ENCODE peak calls at places on chromosomes 13 and 19, in ten cellular contexts. One of them, this sample, is unnamed.

GRCh38 chr19:6671960-6672359 is 2.0 kb upstream of the TNFSF14 start:
- DNase-seq in AG04449: no peak
- DNase-seq in stimulated activated CD8-positive, alpha-beta memory T cell treated with anti-CD3 and anti-CD28 coated beads, Interleukin-4, amount 100 ng/mL, for 1 hour: no peak
- DNase-seq in CD4-positive, alpha-beta T cell: no peak
- DNase-seq in activated CD4-positive, CD25-positive, alpha-beta regulatory T cell: no peak
- DNase-seq in substantia nigra: no peak
- DNase-seq in fibroblast of gingiva: no peak
- DNase-seq in RWPE1: no peak
- DNase-seq in HFFc6: no peak
- DNase-seq in activated T-helper 1 cell treated with Interleukin-2 at 50 U/mL for 16 hours: no peak
- DNase-seq in this sample: no peak

GRCh38 chr19:2923510-2923909 is 21.3 kb downstream of the ZNF77 start:
- DNase-seq in AG04449: no peak
- DNase-seq in stimulated activated CD8-positive, alpha-beta memory T cell treated with anti-CD3 and anti-CD28 coated beads, Interleukin-4, amount 100 ng/mL, for 1 hour: no peak
- DNase-seq in CD4-positive, alpha-beta T cell: no peak
- DNase-seq in activated CD4-positive, CD25-positive, alpha-beta regulatory T cell: no peak
- DNase-seq in substantia nigra: no peak
- DNase-seq in fibroblast of gingiva: peak; percentile 99
- DNase-seq in RWPE1: peak; percentile 50
- DNase-seq in HFFc6: peak; percentile 25
- DNase-seq in activated T-helper 1 cell treated with Interleukin-2 at 50 U/mL for 16 hours: no peak
- DNase-seq in this sample: no peak

GRCh38 chr13:112903606-112904195 is 65.3 kb upstream of the MCF2L start:
- DNase-seq in AG04449: no peak
- DNase-seq in stimulated activated CD8-positive, alpha-beta memory T cell treated with anti-CD3 and anti-CD28 coated beads, Interleukin-4, amount 100 ng/mL, for 1 hour: no peak
- DNase-seq in CD4-positive, alpha-beta T cell: no peak
- DNase-seq in activated CD4-positive, CD25-positive, alpha-beta regulatory T cell: no peak
- DNase-seq in substantia nigra: no peak
- DNase-seq in fibroblast of gingiva: no peak
- DNase-seq in RWPE1: no peak
- DNase-seq in HFFc6: no peak
- DNase-seq in activated T-helper 1 cell treated with Interleukin-2 at 50 U/mL for 16 hours: no peak
- DNase-seq in this sample: no peak

GRCh38 chr19:41263042-41263849 is 926 bp upstream of the HNRNPUL1 start:
- DNase-seq in AG04449: peak; percentile 16
- DNase-seq in stimulated activated CD8-positive, alpha-beta memory T cell treated with anti-CD3 and anti-CD28 coated beads, Interleukin-4, amount 100 ng/mL, for 1 hour: peak; percentile 28
- DNase-seq in CD4-positive, alpha-beta T cell: peak; percentile 81
- DNase-seq in activated CD4-positive, CD25-positive, alpha-beta regulatory T cell: peak; percentile 50
- DNase-seq in substantia nigra: peak; percentile 60
- DNase-seq in fibroblast of gingiva: peak; percentile 73
- DNase-seq in RWPE1: peak; percentile 31
- DNase-seq in HFFc6: peak; percentile 82
- DNase-seq in activated T-helper 1 cell treated with Interleukin-2 at 50 U/mL for 16 hours: peak; percentile 70
- DNase-seq in this sample: peak; percentile 79

GRCh38 chr19:4067396-4068057 is 828 bp upstream of the ZBTB7A start:
- DNase-seq in AG04449: no peak
- DNase-seq in stimulated activated CD8-positive, alpha-beta memory T cell treated with anti-CD3 and anti-CD28 coated beads, Interleukin-4, amount 100 ng/mL, for 1 hour: no peak
- DNase-seq in CD4-positive, alpha-beta T cell: peak; percentile 64
- DNase-seq in activated CD4-positive, CD25-positive, alpha-beta regulatory T cell: no peak
- DNase-seq in substantia nigra: no peak
- DNase-seq in fibroblast of gingiva: no peak
- DNase-seq in RWPE1: no peak
- DNase-seq in HFFc6: no peak
- DNase-seq in activated T-helper 1 cell treated with Interleukin-2 at 50 U/mL for 16 hours: no peak
- DNase-seq in this sample: no peak

GRCh38 chr19:6060600-6061391 is 49.5 kb downstream of the RFX2 start:
- DNase-seq in AG04449: no peak
- DNase-seq in stimulated activated CD8-positive, alpha-beta memory T cell treated with anti-CD3 and anti-CD28 coated beads, Interleukin-4, amount 100 ng/mL, for 1 hour: no peak
- DNase-seq in CD4-positive, alpha-beta T cell: peak; percentile 56
- DNase-seq in activated CD4-positive, CD25-positive, alpha-beta regulatory T cell: peak; percentile 37
- DNase-seq in substantia nigra: no peak
- DNase-seq in fibroblast of gingiva: no peak
- DNase-seq in RWPE1: peak; percentile 89
- DNase-seq in HFFc6: peak; percentile 34
- DNase-seq in activated T-helper 1 cell treated with Interleukin-2 at 50 U/mL for 16 hours: peak; percentile 30
- DNase-seq in this sample: no peak

GRCh38 chr19:24159707-24160106 is 72.7 kb downstream of the ZNF254 start:
- DNase-seq in AG04449: no peak
- DNase-seq in stimulated activated CD8-positive, alpha-beta memory T cell treated with anti-CD3 and anti-CD28 coated beads, Interleukin-4, amount 100 ng/mL, for 1 hour: no peak
- DNase-seq in CD4-positive, alpha-beta T cell: no peak
- DNase-seq in activated CD4-positive, CD25-positive, alpha-beta regulatory T cell: no peak
- DNase-seq in substantia nigra: no peak
- DNase-seq in fibroblast of gingiva: no peak
- DNase-seq in RWPE1: peak; percentile 6
- DNase-seq in HFFc6: no peak
- DNase-seq in activated T-helper 1 cell treated with Interleukin-2 at 50 U/mL for 16 hours: no peak
- DNase-seq in this sample: no peak

GRCh38 chr19:1361601-1362384 is 21.9 kb upstream of the NDUFS7 start:
- DNase-seq in AG04449: no peak
- DNase-seq in stimulated activated CD8-positive, alpha-beta memory T cell treated with anti-CD3 and anti-CD28 coated beads, Interleukin-4, amount 100 ng/mL, for 1 hour: no peak
- DNase-seq in CD4-positive, alpha-beta T cell: no peak
- DNase-seq in activated CD4-positive, CD25-positive, alpha-beta regulatory T cell: no peak
- DNase-seq in substantia nigra: no peak
- DNase-seq in fibroblast of gingiva: peak; percentile 72
- DNase-seq in RWPE1: no peak
- DNase-seq in HFFc6: peak; percentile 57
- DNase-seq in activated T-helper 1 cell treated with Interleukin-2 at 50 U/mL for 16 hours: no peak
- DNase-seq in this sample: no peak

GRCh38 chr13:63436288-63436687 is 2020.6 kb upstream of the PCDH20 start:
- DNase-seq in AG04449: no peak
- DNase-seq in stimulated activated CD8-positive, alpha-beta memory T cell treated with anti-CD3 and anti-CD28 coated beads, Interleukin-4, amount 100 ng/mL, for 1 hour: no peak
- DNase-seq in CD4-positive, alpha-beta T cell: no peak
- DNase-seq in activated CD4-positive, CD25-positive, alpha-beta regulatory T cell: no peak
- DNase-seq in substantia nigra: no peak
- DNase-seq in fibroblast of gingiva: no peak
- DNase-seq in RWPE1: no peak
- DNase-seq in HFFc6: no peak
- DNase-seq in activated T-helper 1 cell treated with Interleukin-2 at 50 U/mL for 16 hours: no peak
- DNase-seq in this sample: no peak

GRCh38 chr19:57648336-57649003 is 15.5 kb downstream of the ZNF211 start:
- DNase-seq in AG04449: no peak
- DNase-seq in stimulated activated CD8-positive, alpha-beta memory T cell treated with anti-CD3 and anti-CD28 coated beads, Interleukin-4, amount 100 ng/mL, for 1 hour: no peak
- DNase-seq in CD4-positive, alpha-beta T cell: no peak
- DNase-seq in activated CD4-positive, CD25-positive, alpha-beta regulatory T cell: no peak
- DNase-seq in substantia nigra: no peak
- DNase-seq in fibroblast of gingiva: no peak
- DNase-seq in RWPE1: no peak
- DNase-seq in HFFc6: no peak
- DNase-seq in activated T-helper 1 cell treated with Interleukin-2 at 50 U/mL for 16 hours: no peak
- DNase-seq in this sample: no peak

GRCh38 chr13:74868044-74868443 is 613.9 kb downstream of the TBC1D4 start:
- DNase-seq in AG04449: no peak
- DNase-seq in stimulated activated CD8-positive, alpha-beta memory T cell treated with anti-CD3 and anti-CD28 coated beads, Interleukin-4, amount 100 ng/mL, for 1 hour: no peak
- DNase-seq in CD4-positive, alpha-beta T cell: no peak
- DNase-seq in activated CD4-positive, CD25-positive, alpha-beta regulatory T cell: no peak
- DNase-seq in substantia nigra: no peak
- DNase-seq in fibroblast of gingiva: no peak
- DNase-seq in RWPE1: peak; percentile 5
- DNase-seq in HFFc6: peak; percentile 48
- DNase-seq in activated T-helper 1 cell treated with Interleukin-2 at 50 U/mL for 16 hours: no peak
- DNase-seq in this sample: no peak

GRCh38 chr13:45367995-45368394 is 27.0 kb upstream of the TPT1 start:
- DNase-seq in AG04449: no peak
- DNase-seq in stimulated activated CD8-positive, alpha-beta memory T cell treated with anti-CD3 and anti-CD28 coated beads, Interleukin-4, amount 100 ng/mL, for 1 hour: no peak
- DNase-seq in CD4-positive, alpha-beta T cell: no peak
- DNase-seq in activated CD4-positive, CD25-positive, alpha-beta regulatory T cell: no peak
- DNase-seq in substantia nigra: no peak
- DNase-seq in fibroblast of gingiva: no peak
- DNase-seq in RWPE1: no peak
- DNase-seq in HFFc6: no peak
- DNase-seq in activated T-helper 1 cell treated with Interleukin-2 at 50 U/mL for 16 hours: no peak
- DNase-seq in this sample: no peak

GRCh38 chr19:18848860-18849661 is 17.3 kb downstream of the UPF1 start:
- DNase-seq in AG04449: no peak
- DNase-seq in stimulated activated CD8-positive, alpha-beta memory T cell treated with anti-CD3 and anti-CD28 coated beads, Interleukin-4, amount 100 ng/mL, for 1 hour: no peak
- DNase-seq in CD4-positive, alpha-beta T cell: no peak
- DNase-seq in activated CD4-positive, CD25-positive, alpha-beta regulatory T cell: no peak
- DNase-seq in substantia nigra: peak; percentile 54
- DNase-seq in fibroblast of gingiva: peak; percentile 83
- DNase-seq in RWPE1: peak; percentile 16
- DNase-seq in HFFc6: peak; percentile 73
- DNase-seq in activated T-helper 1 cell treated with Interleukin-2 at 50 U/mL for 16 hours: no peak
- DNase-seq in this sample: no peak

This sample was measured in central memory CD8-positive, alpha-beta T cell.